ENCODE peak calls at places on chromosomes 13 and 19, in five cellular contexts. K is cardiac muscle cell, H is dorsolateral prefrontal cortex, M is hepatocyte, A is colonic mucosa. B is an unnamed sample.

GRCh38 chr19:13007292-13008045 is 12.2 kb downstream of the NFIX start:
- DNase-seq in K (no peak), H (no peak), M (no peak), A (no peak), B (no peak)

GRCh38 chr19:33212773-33213172 is 12.9 kb downstream of the SLC7A10 start:
- DNase-seq in K (no peak), H (no peak), M (no peak), A (no peak), B (no peak)

GRCh38 chr13:76414320-76414719 is 471.9 kb downstream of the KCTD12 start:
- DNase-seq in K (peak), H (no peak), M (no peak), A (no peak), B (no peak)

GRCh38 chr13:112056284-112056727 is 10.6 kb upstream of the SOX1 start:
- DNase-seq in K (no peak), H (no peak), M (no peak), A (no peak), B (no peak)

GRCh38 chr13:114155923-114156883 is 22.9 kb upstream of the CFAP97D2 start:
- DNase-seq in K (no peak), H (no peak), M (no peak), A (no peak), B (no peak)

GRCh38 chr19:13621413-13621812 is 115.1 kb upstream of the CACNA1A start:
- DNase-seq in K (peak), H (no peak), M (no peak), A (no peak), B (peak)

GRCh38 chr19:33392341-33393285 is 19.1 kb downstream of the CEBPG start:
- DNase-seq in K (no peak), H (no peak), M (peak), A (no peak), B (no peak)

GRCh38 chr19:6911523-6911922 is 24.1 kb downstream of the ADGRE1 start:
- DNase-seq in K (no peak), H (no peak), M (no peak), A (no peak), B (no peak)

GRCh38 chr13:100597253-100597652 is 8.7 kb upstream of the GGACT start:
- DNase-seq in K (no peak), H (no peak), M (no peak), A (no peak), B (no peak)

GRCh38 chr13:107284168-107284567 is 716.2 kb upstream of the ARGLU1 start:
- DNase-seq in K (peak), H (no peak), M (no peak), A (no peak), B (no peak)

GRCh38 chr13:51817717-51818116 is 13.8 kb upstream of the DHRS12 start:
- DNase-seq in K (no peak), H (no peak), M (no peak), A (no peak), B (no peak)

DNA sequence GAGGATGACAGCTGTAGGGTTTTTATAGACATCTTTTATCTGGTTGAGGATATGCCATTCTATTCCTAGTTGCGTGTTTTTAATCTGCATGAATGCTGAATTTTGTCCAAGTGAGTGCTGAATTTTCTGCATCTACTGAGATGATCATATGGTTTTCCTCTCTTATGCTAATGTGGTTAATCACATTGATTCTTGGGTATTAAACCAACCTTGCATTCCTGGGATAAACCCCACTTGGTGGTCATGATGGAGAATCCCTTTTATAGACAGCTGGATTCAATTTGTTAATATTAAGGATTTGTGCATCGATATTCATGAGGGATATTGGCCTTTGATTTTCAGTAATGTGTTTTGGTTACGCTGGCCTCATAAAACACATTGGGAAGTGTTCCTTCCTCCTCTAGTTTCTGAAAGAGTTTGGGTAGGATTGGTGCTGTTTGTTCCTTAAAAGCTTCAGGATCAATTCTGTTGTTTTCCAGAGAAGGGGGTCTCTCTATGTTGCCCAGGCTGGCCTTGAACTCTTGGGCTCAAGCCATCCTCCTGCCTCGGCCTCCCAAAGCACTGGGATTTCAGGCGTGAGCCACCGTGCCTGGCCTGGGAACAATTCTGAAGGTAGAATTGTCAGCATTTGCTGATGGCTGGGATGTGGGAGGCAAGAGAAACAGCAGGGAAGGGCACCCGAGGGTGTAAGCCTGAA is 7.3 kb upstream of the LINGO3 start:
- DNase-seq in K (no peak), H (no peak), M (no peak), A (no peak), B (no peak)
- H3K4me3 ChIP-seq in K (no peak), H (no peak), M (no peak), A (no peak), B (no peak)

GRCh38 chr19:16069813-16070365 is 6.4 kb upstream of the TPM4 start:
- DNase-seq in K (no peak), H (no peak), M (no peak), A (no peak), B (no peak)

GRCh38 chr19:16071072-16071691 is 5.1 kb upstream of the TPM4 start:
- DNase-seq in K (no peak), H (no peak), M (no peak), A (no peak), B (no peak)

GRCh38 chr19:16073481-16073880 is 2.8 kb upstream of the TPM4 start:
- DNase-seq in K (no peak), H (no peak), M (no peak), A (no peak), B (no peak)

GRCh38 chr19:16068696-16069259 is 7.5 kb upstream of the TPM4 start:
- DNase-seq in K (no peak), H (no peak), M (no peak), A (no peak), B (no peak)

DNA sequence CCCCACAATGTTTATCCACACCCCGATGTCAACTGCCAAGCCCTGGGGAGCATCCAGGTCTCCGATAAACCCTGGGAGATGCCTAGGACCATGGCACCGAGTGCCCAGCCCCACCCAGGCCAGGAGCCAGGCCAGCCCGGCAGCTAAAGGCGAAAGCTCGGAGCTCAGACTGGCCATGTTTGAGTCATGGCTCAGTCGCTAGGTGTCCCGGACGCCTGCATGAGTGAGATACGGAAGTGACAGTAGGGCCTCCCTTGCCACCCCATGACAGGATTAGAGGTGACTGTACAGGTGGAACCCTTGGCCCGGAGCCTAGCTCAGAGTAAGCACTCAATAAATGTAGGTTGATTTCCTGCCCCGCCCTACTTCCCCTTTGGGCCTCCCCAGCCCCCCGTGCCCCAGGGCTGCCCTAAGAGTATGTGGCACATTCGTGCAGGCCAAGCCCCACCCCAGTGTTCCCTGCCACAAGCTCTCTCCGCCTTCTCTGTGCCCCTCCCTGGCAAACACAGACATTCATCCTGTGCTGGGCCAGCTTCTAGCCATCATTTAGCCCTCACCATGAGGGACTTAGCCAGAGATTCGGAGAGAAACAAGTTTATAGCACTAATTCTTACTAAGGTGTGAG is 5.8 kb upstream of the TPM4 start:
- DNase-seq in K (no peak), H (no peak), M (no peak), A (peak), B (no peak)
- TF ChIP-seq CTCF in K (no peak), H (no peak), M (no peak), A (no peak), B (no peak)

GRCh38 chr19:44754743-44755066 is 6.2 kb downstream of the BCL3 start:
- DNase-seq in K (no peak), H (no peak), M (no peak), A (peak), B (no peak)
- H3K4me3 ChIP-seq in K (peak), H (no peak), M (no peak), A (peak), B (peak)

GRCh38 chr13:109717686-109718085 is 68.7 kb downstream of the IRS2 start:
- DNase-seq in K (no peak), H (no peak), M (no peak), A (no peak), B (no peak)

GRCh38 chr13:109719962-109720646 is 66.3 kb downstream of the IRS2 start:
- DNase-seq in K (no peak), H (no peak), M (no peak), A (no peak), B (no peak)

GRCh38 chr13:109712187-109712601 is 74.2 kb downstream of the IRS2 start:
- DNase-seq in K (no peak), H (no peak), M (no peak), A (no peak), B (no peak)

GRCh38 chr13:109718726-109719125 is 67.7 kb downstream of the IRS2 start:
- DNase-seq in K (no peak), H (no peak), M (no peak), A (no peak), B (no peak)

DNA sequence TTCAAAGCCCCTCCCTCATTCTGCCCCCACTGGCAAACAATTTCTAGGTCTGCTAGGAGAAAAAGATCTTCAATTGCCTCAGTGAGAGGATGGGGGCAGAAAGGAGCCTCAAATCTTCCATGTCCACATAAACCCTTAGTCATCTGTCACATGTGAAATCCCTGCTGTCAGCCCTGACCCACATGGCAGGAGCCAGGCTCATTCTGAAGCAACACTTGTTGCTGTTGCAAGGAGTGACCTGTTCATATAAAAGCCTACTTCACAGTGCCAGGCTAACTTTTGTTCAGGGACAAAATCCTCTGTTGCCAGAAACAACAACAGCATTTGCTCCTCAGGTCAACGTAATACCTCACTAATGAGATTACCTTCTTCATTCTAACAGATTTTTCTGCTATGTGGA is 70.5 kb downstream of the IRS2 start:
- DNase-seq in K (peak), H (no peak), M (peak), A (no peak), B (no peak)
- TF ChIP-seq CTCF in K (no peak), H (no peak), M (no peak), A (no peak), B (no peak)

B was measured in AG04449.